ENCODE peak calls at places on chromosomes 5 and 9, in seven cellular contexts. J, T, Y, Z, I, F and R are unnamed samples.

GRCh38 chr5:31273161-31273560 is 79.7 kb downstream of the CDH6 start:
- DNase-seq in J (no peak), T (no peak), Y (no peak), Z (no peak), I (no peak), F (no peak), R (no peak)

GRCh38 chr9:90300901-90301688 is 341.5 kb downstream of the DIRAS2 start:
- DNase-seq in J (no peak), T (peak), Y (peak), Z (peak), I (peak), F (no peak), R (peak)

GRCh38 chr5:57476743-57477142 is 5.9 kb downstream of the ACTBL2 start:
- DNase-seq in J (no peak), T (no peak), Y (no peak), Z (no peak), I (no peak), F (no peak), R (peak)

GRCh38 chr5:35151151-35151920 is 79.0 kb downstream of the PRLR start:
- DNase-seq in J (no peak), T (no peak), Y (peak), Z (no peak), I (no peak), F (no peak), R (no peak)

GRCh38 chr9:5178126-5178805 is 7.2 kb downstream of the INSL6 start:
- DNase-seq in J (no peak), T (no peak), Y (no peak), Z (no peak), I (no peak), F (no peak), R (no peak)

GRCh38 chr5:148972958-148973357 is 89.9 kb downstream of the SH3TC2 start:
- DNase-seq in J (no peak), T (peak), Y (peak), Z (peak), I (peak), F (no peak), R (peak)

GRCh38 chr5:40882291-40882690 is 27.0 kb upstream of the C7 start:
- DNase-seq in J (no peak), T (no peak), Y (no peak), Z (no peak), I (no peak), F (no peak), R (no peak)

GRCh38 chr9:110255064-110255416 is 1.3 kb downstream of the TXN start:
- DNase-seq in J (no peak), T (no peak), Y (no peak), Z (no peak), I (peak), F (no peak), R (no peak)

GRCh38 chr5:109868737-109869136 is 179.0 kb downstream of the MAN2A1 start:
- DNase-seq in J (no peak), T (no peak), Y (peak), Z (no peak), I (no peak), F (no peak), R (peak)

GRCh38 chr9:111284703-111285102 is 45.3 kb downstream of the OR2K2 start:
- DNase-seq in J (no peak), T (no peak), Y (no peak), Z (no peak), I (no peak), F (no peak), R (no peak)

GRCh38 chr9:134325096-134325812 is 1.0 kb upstream of the RXRA start:
- DNase-seq in J (no peak), T (peak), Y (peak), Z (peak), I (peak), F (no peak), R (peak)

GRCh38 chr9:88835038-88835466 is 156.2 kb upstream of the S1PR3 start:
- DNase-seq in J (no peak), T (no peak), Y (peak), Z (no peak), I (no peak), F (no peak), R (peak)

GRCh38 chr5:151523335-151523734 is 67.8 kb downstream of the FAT2 start:
- DNase-seq in J (peak), T (peak), Y (peak), Z (peak), I (peak), F (no peak), R (peak)

GRCh38 chr9:92342825-92343488 is 17.2 kb downstream of the CENPP start:
- DNase-seq in J (no peak), T (no peak), Y (peak), Z (peak), I (no peak), F (no peak), R (peak)

GRCh38 chr5:157269165-157269671 is 3.3 kb downstream of the CYFIP2 start:
- DNase-seq in J (no peak), T (peak), Y (no peak), Z (no peak), I (no peak), F (no peak), R (no peak)

GRCh38 chr9:34988218-34989055 is 1.1 kb upstream of the DNAJB5 start:
- DNase-seq in J (no peak), T (peak), Y (no peak), Z (peak), I (no peak), F (no peak), R (peak)

GRCh38 chr5:103259705-103260355 is 1.3 kb downstream of the MACIR start:
- DNase-seq in J (peak), T (peak), Y (peak), Z (peak), I (peak), F (no peak), R (peak)

GRCh38 chr5:90201923-90202322 is 207.6 kb downstream of the CETN3 start:
- DNase-seq in J (no peak), T (no peak), Y (peak), Z (no peak), I (no peak), F (no peak), R (no peak)

GRCh38 chr5:117220730-117221129 is 646.1 kb upstream of the SEMA6A start:
- DNase-seq in J (no peak), T (no peak), Y (peak), Z (no peak), I (no peak), F (no peak), R (no peak)

GRCh38 chr9:80649001-80649420 is 1040.3 kb downstream of the TLE1 start:
- DNase-seq in J (no peak), T (peak), Y (peak), Z (peak), I (peak), F (no peak), R (peak)

GRCh38 chr5:124580512-124580911 is 165.9 kb downstream of the ZNF608 start:
- DNase-seq in J (no peak), T (no peak), Y (no peak), Z (no peak), I (no peak), F (no peak), R (no peak)

GRCh38 chr9:37082214-37082765 is 38.1 kb upstream of the ZCCHC7 start:
- DNase-seq in J (no peak), T (no peak), Y (peak), Z (no peak), I (no peak), F (no peak), R (no peak)

GRCh38 chr5:172905346-172905756 is 53.9 kb upstream of the RPL26L1 start:
- DNase-seq in J (no peak), T (no peak), Y (no peak), Z (no peak), I (no peak), F (no peak), R (no peak)

GRCh38 chr5:122351416-122352157 is 39.5 kb downstream of the SNCAIP start:
- DNase-seq in J (no peak), T (no peak), Y (no peak), Z (peak), I (no peak), F (no peak), R (peak)

GRCh38 chr5:108398964-108399363 is 17.1 kb upstream of the FBXL17 start:
- DNase-seq in J (no peak), T (no peak), Y (no peak), Z (no peak), I (no peak), F (no peak), R (no peak)

GRCh38 chr5:135204151-135204600 is 170.1 kb upstream of the PITX1 start:
- DNase-seq in J (no peak), T (no peak), Y (no peak), Z (no peak), I (no peak), F (no peak), R (peak)

GRCh38 chr5:130871346-130872086 is 293.5 kb downstream of the HINT1 start:
- DNase-seq in J (peak), T (peak), Y (peak), Z (peak), I (peak), F (peak), R (peak)

GRCh38 chr5:39760385-39761198 is 335.8 kb upstream of the DAB2 start:
- DNase-seq in J (no peak), T (no peak), Y (peak), Z (peak), I (no peak), F (no peak), R (peak)

GRCh38 chr5:44332360-44332971 is 56.8 kb downstream of the FGF10 start:
- DNase-seq in J (peak), T (no peak), Y (peak), Z (peak), I (peak), F (no peak), R (peak)

GRCh38 chr9:7358876-7359275 is 440.7 kb downstream of the DMAC1 start:
- DNase-seq in J (no peak), T (no peak), Y (peak), Z (no peak), I (no peak), F (no peak), R (no peak)

GRCh38 chr9:13279284-13280162 is at the start of gene MPDZ:
- DNase-seq in J (no peak), T (peak), Y (peak), Z (peak), I (peak), F (no peak), R (peak)

GRCh38 chr5:32805966-32806626 is 95.0 kb downstream of the NPR3 start:
- DNase-seq in J (no peak), T (peak), Y (peak), Z (peak), I (no peak), F (no peak), R (peak)

GRCh38 chr9:111483862-111484563 is at the start of gene ECPAS:
- DNase-seq in J (peak), T (peak), Y (peak), Z (peak), I (peak), F (peak), R (peak)

GRCh38 chr9:109975574-109976327 is 195.8 kb downstream of the PALM2AKAP2 start:
- DNase-seq in J (no peak), T (no peak), Y (peak), Z (peak), I (no peak), F (no peak), R (no peak)

GRCh38 chr5:91028518-91028956 is 354.6 kb downstream of the ARRDC3 start:
- DNase-seq in J (no peak), T (peak), Y (no peak), Z (no peak), I (no peak), F (no peak), R (no peak)

GRCh38 chr9:135128035-135128670 is 40.7 kb downstream of the OLFM1 start:
- DNase-seq in J (no peak), T (no peak), Y (no peak), Z (no peak), I (no peak), F (no peak), R (no peak)

GRCh38 chr5:59673438-59674058 is 220.0 kb downstream of the PDE4D start:
- DNase-seq in J (peak), T (no peak), Y (peak), Z (peak), I (peak), F (no peak), R (peak)

GRCh38 chr5:64183956-64184355 is 18.3 kb downstream of the RNF180 start:
- DNase-seq in J (no peak), T (no peak), Y (no peak), Z (no peak), I (no peak), F (no peak), R (no peak)

GRCh38 chr9:93065321-93065720 is 6.8 kb downstream of the SUSD3 start:
- DNase-seq in J (no peak), T (no peak), Y (no peak), Z (no peak), I (no peak), F (no peak), R (no peak)